ENCODE peak calls at places on chromosomes 4 and X, in ten cellular contexts. A, K, C, Z, J, Q, P, U, D and L are unnamed samples.

GRCh38 chrX:19865567-19866363 is 21.6 kb downstream of the SH3KBP1 start:
- DNase-seq in A (no peak), K (no peak), C (no peak), Z (no peak), J (no peak), Q (no peak), P (no peak), U (no peak), D (no peak), L (no peak)

GRCh38 chr4:8176547-8177399 is 18.2 kb upstream of the ABLIM2 start:
- DNase-seq in A (no peak), K (peak), C (no peak), Z (peak), J (no peak), Q (peak), P (no peak), U (peak), D (peak), L (peak)

GRCh38 chrX:40652664-40653063 is 5.3 kb upstream of the CXorf38 start:
- DNase-seq in A (no peak), K (no peak), C (no peak), Z (no peak), J (no peak), Q (no peak), P (no peak), U (no peak), D (no peak), L (no peak)

GRCh38 chr4:20723019-20723418 is 22.8 kb downstream of the PACRGL start:
- DNase-seq in A (no peak), K (no peak), C (no peak), Z (no peak), J (no peak), Q (no peak), P (no peak), U (no peak), D (peak), L (peak)

GRCh38 chr4:23958749-23959148 is 68.9 kb upstream of the PPARGC1A start:
- DNase-seq in A (no peak), K (no peak), C (no peak), Z (no peak), J (no peak), Q (no peak), P (no peak), U (no peak), D (no peak), L (no peak)

GRCh38 chr4:173943547-173943946 is 339.9 kb downstream of the FBXO8 start:
- DNase-seq in A (no peak), K (no peak), C (no peak), Z (no peak), J (no peak), Q (no peak), P (no peak), U (no peak), D (no peak), L (no peak)

GRCh38 chrX:99242001-99242400 is 1168.1 kb downstream of the PCDH19 start:
- DNase-seq in A (no peak), K (no peak), C (no peak), Z (no peak), J (no peak), Q (no peak), P (no peak), U (no peak), D (no peak), L (no peak)

GRCh38 chrX:19579485-19579884 is 64.2 kb upstream of the MAP3K15 start:
- DNase-seq in A (no peak), K (no peak), C (no peak), Z (peak), J (peak), Q (no peak), P (no peak), U (no peak), D (peak), L (peak)

GRCh38 chr4:31235961-31236360 is 515.8 kb downstream of the PCDH7 start:
- DNase-seq in A (no peak), K (no peak), C (no peak), Z (no peak), J (no peak), Q (no peak), P (no peak), U (no peak), D (no peak), L (no peak)

GRCh38 chrX:39416547-39417262 is 615.4 kb downstream of the MID1IP1 start:
- DNase-seq in A (no peak), K (no peak), C (no peak), Z (no peak), J (no peak), Q (no peak), P (no peak), U (no peak), D (no peak), L (no peak)

GRCh38 chrX:23885803-23886202 is 21.9 kb downstream of the APOO start:
- DNase-seq in A (no peak), K (no peak), C (no peak), Z (no peak), J (no peak), Q (no peak), P (no peak), U (no peak), D (no peak), L (peak)

GRCh38 chrX:118345045-118345400 is 883 bp upstream of the WDR44 start:
- DNase-seq in A (no peak), K (no peak), C (no peak), Z (no peak), J (no peak), Q (no peak), P (no peak), U (no peak), D (no peak), L (peak)

GRCh38 chr4:1959104-1959384 is 49.7 kb downstream of the NELFA start:
- DNase-seq in A (no peak), K (no peak), C (no peak), Z (no peak), J (no peak), Q (no peak), P (no peak), U (no peak), D (no peak), L (no peak)

GRCh38 chr4:142563682-142564291 is 282.3 kb downstream of the INPP4B start:
- DNase-seq in A (no peak), K (peak), C (no peak), Z (peak), J (no peak), Q (peak), P (no peak), U (no peak), D (no peak), L (peak)

GRCh38 chr4:184960505-184960971 is 57.8 kb upstream of the HELT start:
- DNase-seq in A (no peak), K (no peak), C (no peak), Z (peak), J (no peak), Q (no peak), P (no peak), U (no peak), D (peak), L (no peak)

GRCh38 chrX:133159205-133159604 is 58.9 kb downstream of the TFDP3 start:
- DNase-seq in A (no peak), K (no peak), C (no peak), Z (no peak), J (no peak), Q (no peak), P (no peak), U (no peak), D (no peak), L (no peak)

GRCh38 chr4:6942238-6942800 is 32.7 kb downstream of the TBC1D14 start:
- DNase-seq in A (no peak), K (peak), C (no peak), Z (peak), J (peak), Q (peak), P (no peak), U (peak), D (peak), L (peak)

GRCh38 chr4:56871357-56871993 is 36.2 kb upstream of the REST start:
- DNase-seq in A (no peak), K (no peak), C (no peak), Z (peak), J (no peak), Q (peak), P (no peak), U (no peak), D (peak), L (peak)

GRCh38 chr4:99863804-99864203 is 30.4 kb downstream of the LAMTOR3 start:
- DNase-seq in A (no peak), K (peak), C (no peak), Z (peak), J (no peak), Q (peak), P (no peak), U (no peak), D (no peak), L (peak)